ENCODE peak calls at places on chromosomes 12 and 14, in five cellular contexts. C, M, B, V and L are unnamed samples.

GRCh38 chr14:61406670-61407069 is 85.3 kb downstream of the PRKCH start:
- DNase-seq in C (no peak), M (no peak), B (no peak), V (no peak), L (no peak)

GRCh38 chr12:52171950-52172512 is 19.8 kb downstream of the KRT80 start:
- DNase-seq in C (no peak), M (no peak), B (no peak), V (no peak), L (no peak)

GRCh38 chr12:131828671-131829350 is 618 bp downstream of the MMP17 start:
- DNase-seq in C (peak), M (no peak), B (no peak), V (no peak), L (no peak)

GRCh38 chr12:108643941-108644742 is 10.4 kb upstream of the SELPLG start:
- DNase-seq in C (no peak), M (no peak), B (no peak), V (peak), L (no peak)

GRCh38 chr14:95993768-95994592 is 45.2 kb upstream of the C14orf132 start:
- DNase-seq in C (peak), M (peak), B (peak), V (no peak), L (no peak)

GRCh38 chr14:61364243-61364642 is 42.9 kb downstream of the PRKCH start:
- DNase-seq in C (no peak), M (no peak), B (no peak), V (no peak), L (no peak)

GRCh38 chr12:62787023-62787422 is 147.9 kb downstream of the PPM1H start:
- DNase-seq in C (no peak), M (no peak), B (no peak), V (no peak), L (no peak)

GRCh38 chr12:126218697-126219096 is 1153.5 kb downstream of the AACS start:
- DNase-seq in C (no peak), M (no peak), B (no peak), V (no peak), L (no peak)

GRCh38 chr14:49106721-49107689 is 479.2 kb downstream of the RPS29 start:
- DNase-seq in C (no peak), M (no peak), B (no peak), V (no peak), L (no peak)

GRCh38 chr12:114686421-114687268 is 2.7 kb upstream of the TBX3 start:
- DNase-seq in C (no peak), M (no peak), B (no peak), V (no peak), L (no peak)

GRCh38 chr14:55944757-55945156 is 173.5 kb upstream of the PELI2 start:
- DNase-seq in C (no peak), M (no peak), B (no peak), V (no peak), L (no peak)

GRCh38 chr14:69316449-69317391 is 56.8 kb downstream of the GALNT16 start:
- DNase-seq in C (no peak), M (peak), B (peak), V (peak), L (no peak)

GRCh38 chr12:20097561-20097960 is 270.8 kb upstream of the PDE3A start:
- DNase-seq in C (peak), M (peak), B (no peak), V (no peak), L (no peak)

GRCh38 chr14:100955201-100955600 is 51.7 kb upstream of the RTL1 start:
- DNase-seq in C (no peak), M (peak), B (no peak), V (no peak), L (no peak)

GRCh38 chr12:105092336-105092735 is 8.1 kb upstream of the ALDH1L2 start:
- DNase-seq in C (no peak), M (no peak), B (no peak), V (no peak), L (no peak)

GRCh38 chr14:92734618-92735017 is 13.8 kb downstream of the LGMN start:
- DNase-seq in C (no peak), M (no peak), B (no peak), V (no peak), L (no peak)

GRCh38 chr12:9787340-9787737 is 26.6 kb upstream of the CD69 start:
- DNase-seq in C (no peak), M (peak), B (no peak), V (no peak), L (no peak)

GRCh38 chr12:28374556-28374955 is 184.3 kb downstream of the CCDC91 start:
- DNase-seq in C (no peak), M (peak), B (no peak), V (no peak), L (no peak)

GRCh38 chr12:57864811-57865751 is 18.6 kb upstream of the CTDSP2 start:
- DNase-seq in C (peak), M (no peak), B (peak), V (peak), L (no peak)

GRCh38 chr12:111584959-111585358 is 14.2 kb downstream of the ATXN2 start:
- DNase-seq in C (no peak), M (no peak), B (peak), V (no peak), L (no peak)

GRCh38 chr12:75650989-75651695 is 139.7 kb upstream of the KRR1 start:
- DNase-seq in C (no peak), M (no peak), B (peak), V (no peak), L (no peak)

GRCh38 chr12:11576104-11576503 is 73.4 kb upstream of the ETV6 start:
- DNase-seq in C (no peak), M (no peak), B (peak), V (no peak), L (no peak)

GRCh38 chr14:99259327-99259726 is 12.7 kb downstream of the BCL11B start:
- DNase-seq in C (no peak), M (no peak), B (no peak), V (peak), L (no peak)

GRCh38 chr12:78308701-78309100 is 478.0 kb downstream of the NAV3 start:
- DNase-seq in C (no peak), M (no peak), B (no peak), V (no peak), L (no peak)

GRCh38 chr12:70254225-70254624 is 11.0 kb downstream of the CNOT2 start:
- DNase-seq in C (no peak), M (no peak), B (no peak), V (no peak), L (no peak)

GRCh38 chr14:72781476-72782181 is 112.3 kb downstream of the DPF3 start:
- DNase-seq in C (no peak), M (peak), B (peak), V (no peak), L (no peak)

GRCh38 chr14:38696925-38697324 is 406.1 kb downstream of the SEC23A start:
- DNase-seq in C (no peak), M (no peak), B (no peak), V (no peak), L (no peak)

GRCh38 chr12:38785376-38785775 is 120.0 kb downstream of the CPNE8 start:
- DNase-seq in C (no peak), M (no peak), B (no peak), V (no peak), L (no peak)

GRCh38 chr12:93892431-93893210 is 215.4 kb downstream of the CRADD start:
- DNase-seq in C (no peak), M (no peak), B (no peak), V (no peak), L (no peak)

GRCh38 chr12:38915783-38916182 is 10.4 kb upstream of the CPNE8 start:
- DNase-seq in C (no peak), M (no peak), B (no peak), V (no peak), L (no peak)

GRCh38 chr14:74551903-74552371 is 58.4 kb downstream of the ISCA2 start:
- DNase-seq in C (no peak), M (no peak), B (no peak), V (peak), L (no peak)

GRCh38 chr12:46276756-46277155 is 7.9 kb upstream of the SLC38A1 start:
- DNase-seq in C (no peak), M (no peak), B (no peak), V (no peak), L (no peak)

GRCh38 chr12:108315486-108316105 is 23.5 kb downstream of the CMKLR1 start:
- DNase-seq in C (no peak), M (no peak), B (no peak), V (no peak), L (no peak)

GRCh38 chr12:92107621-92108131 is 38.0 kb downstream of the BTG1 start:
- DNase-seq in C (no peak), M (no peak), B (no peak), V (no peak), L (no peak)

GRCh38 chr12:69007166-69007857 is 74.3 kb upstream of the CPM start:
- DNase-seq in C (no peak), M (peak), B (peak), V (no peak), L (no peak)

GRCh38 chr14:59482471-59483331 is 1.5 kb downstream of the L3HYPDH start:
- DNase-seq in C (no peak), M (peak), B (peak), V (no peak), L (peak)

GRCh38 chr12:8914716-8915526 is 612 bp downstream of the PHC1 start:
- DNase-seq in C (peak), M (no peak), B (peak), V (peak), L (peak)

GRCh38 chr12:51901121-51901812 is 6.0 kb upstream of the ACVRL1 start:
- DNase-seq in C (no peak), M (no peak), B (no peak), V (no peak), L (peak)

GRCh38 chr12:72282721-72283120 is 10.6 kb downstream of the TRHDE start:
- DNase-seq in C (no peak), M (no peak), B (no peak), V (no peak), L (no peak)
- TF ChIP-seq CTCF in C (peak), M (peak), B (peak), V (peak), L (no peak)

GRCh38 chr12:26187429-26187828 is 7.9 kb upstream of the SSPN start:
- DNase-seq in C (no peak), M (no peak), B (no peak), V (no peak), L (no peak)
- TF ChIP-seq CTCF in C (peak), M (no peak), B (no peak), V (no peak), L (no peak)

GRCh38 chr12:103626498-103626897 is 39.4 kb downstream of the STAB2 start:
- DNase-seq in C (no peak), M (peak), B (peak), V (peak), L (no peak)
- TF ChIP-seq CTCF in C (no peak), M (peak), B (no peak), V (peak), L (no peak)

DNA sequence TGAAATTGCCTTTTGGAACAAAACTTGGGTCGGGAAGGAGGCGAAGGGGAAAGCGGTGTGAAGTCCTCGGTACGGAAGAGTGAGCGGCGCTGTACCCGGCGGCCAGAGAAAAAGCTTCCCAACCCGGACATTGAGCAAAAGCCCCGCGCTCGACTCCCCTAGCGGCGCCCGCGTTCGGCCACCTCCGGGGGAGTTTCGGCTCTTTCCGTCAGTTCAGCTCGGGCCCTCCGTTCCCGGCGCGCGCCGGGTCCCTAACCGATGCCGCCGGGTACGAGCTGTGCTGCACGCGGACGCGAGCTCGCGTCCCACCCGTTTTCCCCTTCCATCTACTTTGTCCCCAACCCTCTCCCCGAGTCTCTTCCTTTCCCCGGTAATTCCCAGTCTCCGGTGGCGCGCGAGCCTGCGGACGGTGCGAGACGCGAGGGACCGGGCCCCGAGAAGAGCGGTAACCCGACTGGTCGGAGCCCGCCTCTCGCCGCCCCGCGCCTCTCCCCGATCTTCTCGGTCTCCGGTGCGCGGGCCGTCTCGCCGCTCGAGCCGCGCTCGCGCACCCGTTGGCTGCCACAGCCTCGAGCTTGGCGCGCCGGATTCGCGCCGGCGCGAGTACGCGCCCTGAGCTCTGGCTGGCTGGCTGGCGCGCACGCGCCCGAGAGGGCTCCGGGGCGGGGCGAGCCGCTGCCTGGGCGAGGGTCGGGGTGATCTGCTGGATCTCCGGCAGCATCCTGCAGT is 446 bp upstream of the SPATS2 start:
- DNase-seq in C (peak), M (peak), B (peak), V (peak), L (peak)
- TF ChIP-seq CTCF in C (peak), M (peak), B (peak), V (peak), L (no peak)

DNA sequence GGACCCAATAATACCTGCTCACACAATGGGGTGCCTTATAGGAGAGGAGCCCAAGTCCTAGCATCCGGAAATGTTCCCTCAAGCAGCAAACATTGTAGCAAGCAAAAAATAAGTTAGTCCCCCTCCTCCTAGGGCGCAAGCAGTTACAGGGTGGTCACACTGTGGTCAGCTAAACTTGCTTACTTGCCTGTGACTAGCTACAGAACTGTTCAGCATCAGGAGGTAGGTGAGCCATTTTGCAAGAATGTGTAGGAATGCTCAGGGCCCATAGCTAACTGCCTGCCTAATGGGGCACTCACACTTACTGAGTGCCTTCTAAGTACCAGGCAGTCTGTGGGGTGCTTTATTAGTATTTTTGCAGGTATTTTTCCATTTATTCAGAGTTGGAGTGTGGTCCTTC is 154.6 kb upstream of the GRIN2B start:
- DNase-seq in C (no peak), M (no peak), B (no peak), V (no peak), L (no peak)
- TF ChIP-seq CTCF in C (no peak), M (no peak), B (no peak), V (no peak), L (no peak)

GRCh38 chr12:117674763-117675162 is 294.0 kb downstream of the KSR2 start:
- DNase-seq in C (no peak), M (no peak), B (no peak), V (no peak), L (no peak)

GRCh38 chr12:117674313-117674712 is 294.5 kb downstream of the KSR2 start:
- DNase-seq in C (no peak), M (no peak), B (no peak), V (no peak), L (no peak)

DNA sequence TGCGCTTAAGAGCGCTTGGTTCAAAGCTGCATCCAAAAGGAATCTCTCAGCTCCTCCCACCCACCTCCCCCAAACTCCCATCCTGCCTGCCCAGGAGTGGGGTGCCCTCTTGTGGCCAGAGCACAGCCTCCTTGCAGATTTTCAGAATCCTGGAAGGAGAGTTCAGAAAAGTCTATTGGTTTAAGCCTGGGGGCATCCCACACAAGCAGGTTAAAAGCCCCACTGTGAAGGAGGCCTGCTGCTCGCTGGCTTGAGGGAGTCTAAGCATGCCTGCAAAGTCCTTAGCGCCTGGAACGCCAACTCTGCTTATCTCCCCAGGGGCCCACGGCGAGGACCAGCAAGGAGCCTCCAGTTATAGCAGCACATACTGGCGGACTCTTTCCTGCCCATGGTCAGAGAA is 297.1 kb downstream of the KSR2 start:
- DNase-seq in C (peak), M (no peak), B (peak), V (no peak), L (no peak)
- TF ChIP-seq CTCF in C (peak), M (peak), B (peak), V (no peak), L (no peak)

GRCh38 chr14:104355101-104355691 is 216.8 kb downstream of the KIF26A start:
- DNase-seq in C (no peak), M (no peak), B (no peak), V (peak), L (no peak)
- TF ChIP-seq CTCF in C (no peak), M (no peak), B (no peak), V (no peak), L (no peak)